ENCODE peak calls at places on chromosomes 3 and 15, in seven cellular contexts. One of them, this sample, is unnamed.

GRCh38 chr15:87954783-87955182 is 301.8 kb downstream of the NTRK3 start:
- DNase-seq in NCI-H1092: no peak
- DNase-seq in lower lobe of right lung: no peak
- DNase-seq in GM13976: no peak
- DNase-seq in fibroblast of mammary gland: no peak
- DNase-seq in Kasumi-1: no peak
- DNase-seq in naive thymus-derived CD8-positive, alpha-beta T cell: no peak
- DNase-seq in this sample: no peak

GRCh38 chr15:50813865-50814264 is 48.4 kb upstream of the SPPL2A start:
- DNase-seq in NCI-H1092: no peak
- DNase-seq in lower lobe of right lung: no peak
- DNase-seq in GM13976: no peak
- DNase-seq in fibroblast of mammary gland: peak; percentile 8
- DNase-seq in Kasumi-1: no peak
- DNase-seq in naive thymus-derived CD8-positive, alpha-beta T cell: no peak
- DNase-seq in this sample: no peak

GRCh38 chr15:81548350-81549116 is 174.5 kb upstream of the TMC3 start:
- DNase-seq in NCI-H1092: no peak
- DNase-seq in lower lobe of right lung: no peak
- DNase-seq in GM13976: no peak
- DNase-seq in fibroblast of mammary gland: peak; percentile 36
- DNase-seq in Kasumi-1: no peak
- DNase-seq in naive thymus-derived CD8-positive, alpha-beta T cell: no peak
- DNase-seq in this sample: no peak

GRCh38 chr3:134619884-134620445 is 30.9 kb downstream of the KY start:
- DNase-seq in NCI-H1092: no peak
- DNase-seq in lower lobe of right lung: no peak
- DNase-seq in GM13976: no peak
- DNase-seq in fibroblast of mammary gland: no peak
- DNase-seq in Kasumi-1: no peak
- DNase-seq in naive thymus-derived CD8-positive, alpha-beta T cell: no peak
- DNase-seq in this sample: no peak

GRCh38 chr15:40743921-40744809 is 10.9 kb downstream of the RMDN3 start:
- DNase-seq in NCI-H1092: no peak
- DNase-seq in lower lobe of right lung: no peak
- DNase-seq in GM13976: no peak
- DNase-seq in fibroblast of mammary gland: peak; percentile 94
- DNase-seq in Kasumi-1: no peak
- DNase-seq in naive thymus-derived CD8-positive, alpha-beta T cell: peak; percentile 47
- DNase-seq in this sample: no peak

GRCh38 chr15:81400640-81401236 is 26.7 kb upstream of the TMC3 start:
- DNase-seq in NCI-H1092: no peak
- DNase-seq in lower lobe of right lung: no peak
- DNase-seq in GM13976: peak; percentile 44
- DNase-seq in fibroblast of mammary gland: peak; percentile 68
- DNase-seq in Kasumi-1: peak; percentile 76
- DNase-seq in naive thymus-derived CD8-positive, alpha-beta T cell: peak; percentile 67
- DNase-seq in this sample: peak; percentile 33

GRCh38 chr3:154122096-154122911 is 1.1 kb downstream of the ARHGEF26 start:
- DNase-seq in NCI-H1092: no peak
- DNase-seq in lower lobe of right lung: peak; percentile 49
- DNase-seq in GM13976: peak; percentile 40
- DNase-seq in fibroblast of mammary gland: no peak
- DNase-seq in Kasumi-1: no peak
- DNase-seq in naive thymus-derived CD8-positive, alpha-beta T cell: no peak
- DNase-seq in this sample: no peak

GRCh38 chr3:107268461-107268860 is 108.8 kb upstream of the CCDC54 start:
- DNase-seq in NCI-H1092: no peak
- DNase-seq in lower lobe of right lung: no peak
- DNase-seq in GM13976: no peak
- DNase-seq in fibroblast of mammary gland: peak; percentile 39
- DNase-seq in Kasumi-1: no peak
- DNase-seq in naive thymus-derived CD8-positive, alpha-beta T cell: no peak
- DNase-seq in this sample: no peak

This sample was measured in naive B cell.